ENCODE peak calls at places on chromosome 7, in nine cellular contexts. N is OCI-LY7; H is fibroblast of lung; I is cardiac muscle cell; Y is upper lobe of right lung; D is body of pancreas; G is astrocyte of the spinal cord; E is AG09309; R is CD4-positive, alpha-beta T cell. O is an unnamed sample.

GRCh38 chr7:50641442-50642405 is 76.5 kb upstream of the DDC start:
- DNase-seq in N (no peak), H (no peak), I (no peak), Y (peak; percentile 61), D (peak; percentile 71), G (no peak), E (no peak), R (no peak), O (no peak)

GRCh38 chr7:97107192-97107800 is 10.2 kb upstream of the SDHAF3 start:
- DNase-seq in N (no peak), H (no peak), I (peak; percentile 44), Y (no peak), D (no peak), G (no peak), E (no peak), R (no peak), O (no peak)

GRCh38 chr7:147535619-147536200 is 1054.9 kb upstream of the C7orf33 start:
- DNase-seq in N (no peak), H (peak; percentile 12), I (peak; percentile 50), Y (no peak), D (no peak), G (peak; percentile 61), E (peak; percentile 45), R (no peak), O (no peak)

GRCh38 chr7:15424468-15424867 is 137.3 kb downstream of the AGMO start:
- DNase-seq in N (no peak), H (peak; percentile 58), I (no peak), Y (no peak), D (no peak), G (peak; percentile 39), E (peak; percentile 14), R (no peak), O (no peak)

GRCh38 chr7:22979251-22979650 is 34.7 kb downstream of the HYCC1 start:
- DNase-seq in N (no peak), H (no peak), I (no peak), Y (no peak), D (no peak), G (no peak), E (no peak), R (no peak), O (no peak)

GRCh38 chr7:3003936-3004335 is 39.7 kb downstream of the CARD11 start:
- DNase-seq in N (no peak), H (no peak), I (no peak), Y (peak; percentile 51), D (no peak), G (no peak), E (no peak), R (no peak), O (no peak)

GRCh38 chr7:132906193-132906829 is 175.6 kb downstream of the CHCHD3 start:
- DNase-seq in N (no peak), H (no peak), I (no peak), Y (no peak), D (no peak), G (no peak), E (no peak), R (no peak), O (no peak)

GRCh38 chr7:80224416-80224815 is 89.8 kb downstream of the GNAI1 start:
- DNase-seq in N (no peak), H (no peak), I (no peak), Y (no peak), D (no peak), G (no peak), E (no peak), R (no peak), O (no peak)

GRCh38 chr7:11170863-11171568 is 197.3 kb downstream of the PHF14 start:
- DNase-seq in N (no peak), H (no peak), I (no peak), Y (no peak), D (no peak), G (no peak), E (no peak), R (no peak), O (no peak)

GRCh38 chr7:130273863-130274262 is 7.2 kb downstream of the CPA2 start:
- DNase-seq in N (no peak), H (peak; percentile 68), I (peak; percentile 88), Y (no peak), D (no peak), G (peak; percentile 47), E (peak; percentile 48), R (no peak), O (no peak)

GRCh38 chr7:1296727-1297475 is 64.2 kb downstream of the UNCX start:
- DNase-seq in N (no peak), H (no peak), I (no peak), Y (no peak), D (no peak), G (no peak), E (no peak), R (no peak), O (no peak)

GRCh38 chr7:135328053-135328452 is 94.4 kb downstream of the STRA8 start:
- DNase-seq in N (no peak), H (no peak), I (no peak), Y (no peak), D (no peak), G (no peak), E (no peak), R (no peak), O (no peak)
- TF ChIP-seq CTCF in N (no peak), H (no peak), I (no peak), Y (no peak), D (no peak), G (no peak), E (no peak), R (no peak), O (no peak)

GRCh38 chr7:92889081-92889480 is 52.7 kb upstream of the CDK6 start:
- DNase-seq in N (no peak), H (no peak), I (no peak), Y (no peak), D (no peak), G (no peak), E (no peak), R (no peak), O (no peak)
- TF ChIP-seq CTCF in N (no peak), H (no peak), I (no peak), Y (no peak), D (no peak), G (no peak), E (no peak), R (no peak), O (no peak)

GRCh38 chr7:91636129-91636724 is 244.3 kb downstream of the MTERF1 start:
- DNase-seq in N (peak; percentile 21), H (no peak), I (peak; percentile 53), Y (no peak), D (peak; percentile 33), G (peak; percentile 23), E (no peak), R (no peak), O (no peak)
- TF ChIP-seq CTCF in N (peak; percentile 73), H (peak; percentile 53), I (peak; percentile 63), Y (peak; percentile 52), D (peak; percentile 79), G (peak; percentile 66), E (peak; percentile 53), R (no peak), O (no peak)

GRCh38 chr7:157239571-157240270 is 97.1 kb upstream of the DNAJB6 start:
- DNase-seq in N (no peak), H (no peak), I (no peak), Y (no peak), D (no peak), G (no peak), E (no peak), R (no peak), O (no peak)
- TF ChIP-seq CTCF in N (no peak), H (no peak), I (no peak), Y (no peak), D (no peak), G (no peak), E (peak; percentile 4), R (no peak), O (no peak)

DNA sequence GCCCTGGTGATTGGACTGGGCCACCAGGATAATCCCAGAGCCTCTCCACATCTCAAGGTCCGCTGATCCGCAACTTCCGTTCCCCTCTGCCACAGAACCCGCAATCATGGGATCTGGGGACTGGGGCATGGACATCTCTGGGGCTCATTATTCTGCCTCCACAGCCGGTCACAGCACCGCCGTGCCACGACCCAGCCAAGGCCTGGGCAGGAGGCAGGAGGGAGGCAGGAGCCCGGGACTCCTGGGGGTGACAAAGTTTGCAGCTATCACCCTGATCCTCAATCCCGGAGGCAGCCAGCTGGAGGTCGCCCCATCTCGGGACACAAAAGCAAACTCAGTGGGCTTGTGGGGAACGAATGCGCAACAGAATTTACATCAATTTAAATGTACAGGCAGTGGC is 42.9 kb upstream of the TNRC18 start:
- DNase-seq in N (no peak), H (no peak), I (no peak), Y (no peak), D (no peak), G (no peak), E (no peak), R (no peak), O (no peak)
- TF ChIP-seq CTCF in N (no peak), H (no peak), I (no peak), Y (no peak), D (no peak), G (no peak), E (no peak), R (no peak), O (no peak)